ENCODE peak calls at places on chromosomes 4 and X, in ten cellular contexts. N is epithelial cell of esophagus; L is astrocyte of the cerebellum; P is GM13976; Z is H1; I is GM10248; E is omental fat pad; F is CD8-positive, alpha-beta T cell; U is sigmoid colon; S is HFFc6. Y is an unnamed sample.
A peak's percentile ranks its signal among the peaks of the same experiment; 100 is the strongest.

GRCh38 chr4:128782076-128782715 is 27.3 kb upstream of the JADE1 start:
- DNase-seq in N (peak; percentile 23), L (no peak), P (peak; percentile 49), Z (no peak), I (peak; percentile 35), E (no peak), F (peak; percentile 52), U (no peak), S (peak; percentile 29), Y (no peak)

GRCh38 chrX:2635366-2635765 is 55.7 kb upstream of the CD99 start:
- DNase-seq in N (no peak), L (no peak), P (no peak), Z (no peak), I (no peak), E (no peak), F (no peak), U (no peak), S (peak; percentile 23), Y (no peak)

GRCh38 chrX:47707031-47707780 is 48.2 kb upstream of the UXT start:
- DNase-seq in N (no peak), L (no peak), P (no peak), Z (no peak), I (no peak), E (no peak), F (no peak), U (no peak), S (no peak), Y (no peak)

GRCh38 chr4:180940680-180941079 is 1302.5 kb upstream of the TENM3 start:
- DNase-seq in N (no peak), L (no peak), P (no peak), Z (no peak), I (no peak), E (no peak), F (no peak), U (no peak), S (no peak), Y (no peak)

GRCh38 chr4:7391637-7392437 is 42.9 kb downstream of the PSAPL1 start:
- DNase-seq in N (no peak), L (no peak), P (no peak), Z (no peak), I (no peak), E (no peak), F (no peak), U (no peak), S (no peak), Y (peak; percentile 2)

GRCh38 chr4:98482847-98483806 is 175.3 kb downstream of the TSPAN5 start:
- DNase-seq in N (peak; percentile 87), L (no peak), P (peak; percentile 66), Z (no peak), I (peak; percentile 66), E (no peak), F (no peak), U (no peak), S (peak; percentile 35), Y (no peak)

GRCh38 chrX:53320543-53321215 is 39.3 kb upstream of the IQSEC2 start:
- DNase-seq in N (no peak), L (no peak), P (peak; percentile 33), Z (no peak), I (no peak), E (no peak), F (no peak), U (no peak), S (no peak), Y (no peak)

GRCh38 chrX:97863261-97863660 is 979.6 kb downstream of the RPA4 start:
- DNase-seq in N (no peak), L (no peak), P (no peak), Z (no peak), I (no peak), E (no peak), F (no peak), U (no peak), S (no peak), Y (no peak)

GRCh38 chrX:10235851-10236250 is 79.1 kb downstream of the CLCN4 start:
- DNase-seq in N (no peak), L (peak; percentile 84), P (no peak), Z (no peak), I (no peak), E (no peak), F (no peak), U (no peak), S (no peak), Y (no peak)

GRCh38 chr4:112523008-112523440 is 7.0 kb upstream of the NEUROG2 start:
- DNase-seq in N (peak; percentile 50), L (no peak), P (peak; percentile 68), Z (no peak), I (peak; percentile 71), E (no peak), F (no peak), U (no peak), S (no peak), Y (peak; percentile 77)

GRCh38 chr4:121794505-121795192 is 6.5 kb upstream of the EXOSC9 start:
- DNase-seq in N (no peak), L (no peak), P (no peak), Z (no peak), I (no peak), E (no peak), F (no peak), U (no peak), S (no peak), Y (no peak)

GRCh38 chrX:69600182-69600581 is 15.7 kb upstream of the EDA start:
- DNase-seq in N (no peak), L (no peak), P (no peak), Z (no peak), I (no peak), E (no peak), F (no peak), U (no peak), S (no peak), Y (no peak)

GRCh38 chr4:184961693-184962092 is 56.6 kb upstream of the HELT start:
- DNase-seq in N (no peak), L (no peak), P (no peak), Z (no peak), I (no peak), E (no peak), F (no peak), U (no peak), S (no peak), Y (no peak)

GRCh38 chrX:23008431-23009099 is 8.8 kb downstream of the DDX53 start:
- DNase-seq in N (peak; percentile 41), L (peak; percentile 11), P (no peak), Z (no peak), I (peak; percentile 6), E (no peak), F (no peak), U (no peak), S (peak; percentile 40), Y (no peak)

GRCh38 chr4:85028910-85029309 is 62.4 kb upstream of the WDFY3 start:
- DNase-seq in N (no peak), L (no peak), P (no peak), Z (no peak), I (no peak), E (no peak), F (no peak), U (no peak), S (no peak), Y (no peak)

GRCh38 chr4:16573181-16573580 is 325.3 kb downstream of the LDB2 start:
- DNase-seq in N (peak; percentile 2), L (no peak), P (no peak), Z (no peak), I (no peak), E (no peak), F (no peak), U (no peak), S (peak; percentile 18), Y (no peak)

GRCh38 chrX:70497026-70497425 is 52.4 kb downstream of the DLG3 start:
- DNase-seq in N (no peak), L (no peak), P (no peak), Z (no peak), I (no peak), E (no peak), F (no peak), U (no peak), S (no peak), Y (no peak)

GRCh38 chr4:48340276-48340904 is 939 bp upstream of the SLAIN2 start:
- DNase-seq in N (peak; percentile 63), L (peak; percentile 32), P (no peak), Z (no peak), I (no peak), E (no peak), F (peak; percentile 9), U (no peak), S (peak; percentile 67), Y (peak; percentile 6)

GRCh38 chrX:76127341-76127740 is 45.5 kb upstream of the PBDC1 start:
- DNase-seq in N (no peak), L (no peak), P (no peak), Z (no peak), I (no peak), E (no peak), F (no peak), U (no peak), S (no peak), Y (no peak)
- TF ChIP-seq CTCF in N (no peak), L (no peak), P (no peak), Z (no peak), I (peak; percentile 2), E (no peak), F (no peak), U (no peak), S (no peak), Y (no peak)

GRCh38 chr4:44738615-44739014 is 12.3 kb upstream of the GNPDA2 start:
- DNase-seq in N (peak; percentile 42), L (no peak), P (no peak), Z (no peak), I (peak; percentile 2), E (no peak), F (no peak), U (no peak), S (peak; percentile 15), Y (no peak)
- TF ChIP-seq CTCF in N (peak; percentile 70), L (no peak), P (peak; percentile 19), Z (no peak), I (no peak), E (no peak), F (no peak), U (no peak), S (peak; percentile 70), Y (no peak)

GRCh38 chrX:24990585-24990984 is 25.2 kb downstream of the ARX start:
- DNase-seq in N (no peak), L (peak; percentile 8), P (no peak), Z (no peak), I (no peak), E (no peak), F (no peak), U (no peak), S (no peak), Y (no peak)
- TF ChIP-seq CTCF in N (no peak), L (peak; percentile 42), P (no peak), Z (no peak), I (no peak), E (no peak), F (no peak), U (no peak), S (no peak), Y (no peak)

GRCh38 chr4:139734875-139735380 is 69.3 kb downstream of the MGST2 start:
- DNase-seq in N (peak; percentile 63), L (peak; percentile 41), P (peak; percentile 84), Z (peak; percentile 54), I (peak; percentile 75), E (peak; percentile 60), F (peak; percentile 29), U (peak; percentile 95), S (peak; percentile 60), Y (peak; percentile 95)
- TF ChIP-seq CTCF in N (peak; percentile 44), L (peak; percentile 72), P (peak; percentile 72), Z (peak; percentile 90), I (peak; percentile 61), E (no peak), F (peak; percentile 22), U (peak; percentile 87), S (peak; percentile 80), Y (peak; percentile 75)

GRCh38 chr4:119212964-119213606 is 572 bp downstream of the USP53 start:
- DNase-seq in N (peak; percentile 92), L (peak; percentile 91), P (peak; percentile 78), Z (peak; percentile 74), I (peak; percentile 70), E (peak; percentile 64), F (peak; percentile 38), U (peak; percentile 95), S (peak; percentile 93), Y (peak; percentile 78)
- TF ChIP-seq CTCF in N (peak; percentile 33), L (peak; percentile 51), P (peak; percentile 46), Z (peak; percentile 45), I (peak; percentile 62), E (no peak), F (no peak), U (no peak), S (peak; percentile 62), Y (no peak)

Y was measured in endothelial cell.